ENCODE peak calls at places on chromosome 19, in nine cellular contexts. L, E, V, M, Y, W, O, F and A are unnamed samples.

GRCh38 chr19:16026756-16027155 is 49.5 kb upstream of the TPM4 start:
- DNase-seq in L (no peak), E (no peak), V (no peak), M (no peak), Y (no peak), W (no peak), O (no peak), F (no peak), A (no peak)

GRCh38 chr19:49818691-49819331 is 722 bp downstream of the MED25 start:
- DNase-seq in L (no peak), E (no peak), V (no peak), M (no peak), Y (no peak), W (no peak), O (no peak), F (no peak), A (no peak)

GRCh38 chr19:45159204-45159970 is 1.4 kb downstream of the NKPD1 start:
- DNase-seq in L (no peak), E (no peak), V (no peak), M (no peak), Y (no peak), W (no peak), O (no peak), F (no peak), A (no peak)

GRCh38 chr19:57308514-57308913 is 11.8 kb upstream of the ZNF543 start:
- DNase-seq in L (no peak), E (no peak), V (no peak), M (no peak), Y (no peak), W (no peak), O (no peak), F (no peak), A (no peak)

GRCh38 chr19:14113762-14114414 is 3.7 kb downstream of the PRKACA start:
- DNase-seq in L (peak; percentile 75), E (no peak), V (no peak), M (peak; percentile 26), Y (peak; percentile 87), W (no peak), O (no peak), F (peak; percentile 45), A (no peak)

GRCh38 chr19:30208661-30209060 is 163.5 kb upstream of the ZNF536 start:
- DNase-seq in L (no peak), E (no peak), V (no peak), M (no peak), Y (no peak), W (no peak), O (no peak), F (no peak), A (no peak)

GRCh38 chr19:58037927-58038687 is 4.3 kb downstream of the ZSCAN1 start:
- DNase-seq in L (no peak), E (no peak), V (no peak), M (no peak), Y (no peak), W (no peak), O (no peak), F (no peak), A (no peak)

GRCh38 chr19:54104998-54105715 is 2.5 kb downstream of the NDUFA3 start:
- DNase-seq in L (no peak), E (no peak), V (peak; percentile 35), M (no peak), Y (no peak), W (no peak), O (no peak), F (no peak), A (no peak)

GRCh38 chr19:29741776-29742175 is 26.7 kb upstream of the C19orf12 start:
- DNase-seq in L (no peak), E (no peak), V (no peak), M (no peak), Y (no peak), W (no peak), O (no peak), F (no peak), A (no peak)

GRCh38 chr19:30222428-30222873 is 149.7 kb upstream of the ZNF536 start:
- DNase-seq in L (no peak), E (no peak), V (no peak), M (no peak), Y (no peak), W (no peak), O (no peak), F (no peak), A (peak; percentile 25)

GRCh38 chr19:36225219-36225892 is 10.4 kb downstream of the ZNF146 start:
- DNase-seq in L (no peak), E (no peak), V (peak; percentile 47), M (no peak), Y (no peak), W (no peak), O (no peak), F (no peak), A (no peak)

GRCh38 chr19:38665950-38666661 is 18.7 kb downstream of the ACTN4 start:
- DNase-seq in L (no peak), E (no peak), V (peak; percentile 95), M (no peak), Y (no peak), W (no peak), O (no peak), F (peak; percentile 84), A (peak; percentile 40)

GRCh38 chr19:44696939-44697669 is 1.8 kb upstream of the CEACAM16 start:
- DNase-seq in L (no peak), E (no peak), V (no peak), M (no peak), Y (no peak), W (no peak), O (no peak), F (no peak), A (no peak)

GRCh38 chr19:40862785-40863184 is 12.5 kb upstream of the CYP2A6 start:
- DNase-seq in L (no peak), E (no peak), V (peak; percentile 87), M (no peak), Y (no peak), W (no peak), O (peak; percentile 94), F (peak; percentile 44), A (no peak)

GRCh38 chr19:19105365-19106060 is 32.8 kb downstream of the TMEM161A start:
- DNase-seq in L (peak; percentile 81), E (no peak), V (peak; percentile 31), M (no peak), Y (peak; percentile 53), W (no peak), O (no peak), F (no peak), A (peak; percentile 83)

GRCh38 chr19:5086725-5087439 is 118.0 kb downstream of the KDM4B start:
- DNase-seq in L (no peak), E (no peak), V (no peak), M (no peak), Y (no peak), W (no peak), O (no peak), F (no peak), A (no peak)

GRCh38 chr19:39704181-39705044 is at the start of gene LGALS14:
- DNase-seq in L (no peak), E (no peak), V (no peak), M (no peak), Y (no peak), W (no peak), O (no peak), F (no peak), A (no peak)

GRCh38 chr19:17686592-17687042 is 1.5 kb downstream of the UNC13A start:
- DNase-seq in L (no peak), E (no peak), V (no peak), M (no peak), Y (peak; percentile 46), W (no peak), O (no peak), F (no peak), A (peak; percentile 76)

GRCh38 chr19:19619121-19619848 is 798 bp upstream of the PBX4 start:
- DNase-seq in L (no peak), E (no peak), V (no peak), M (no peak), Y (no peak), W (no peak), O (no peak), F (no peak), A (no peak)

GRCh38 chr19:30434797-30435594 is 62.8 kb downstream of the ZNF536 start:
- DNase-seq in L (no peak), E (no peak), V (no peak), M (no peak), Y (no peak), W (no peak), O (no peak), F (no peak), A (no peak)

GRCh38 chr19:1843646-1844394 is 4.5 kb downstream of the REXO1 start:
- DNase-seq in L (no peak), E (no peak), V (no peak), M (no peak), Y (no peak), W (no peak), O (no peak), F (no peak), A (no peak)

GRCh38 chr19:56660381-56661105 is 11.0 kb downstream of the ZNF835 start:
- DNase-seq in L (no peak), E (no peak), V (no peak), M (no peak), Y (no peak), W (no peak), O (no peak), F (no peak), A (peak; percentile 47)

GRCh38 chr19:50924576-50924975 is 13.4 kb upstream of the KLK4 start:
- DNase-seq in L (no peak), E (no peak), V (no peak), M (no peak), Y (no peak), W (no peak), O (no peak), F (no peak), A (no peak)